ENCODE peak calls at places on chromosomes 7 and 10, in eight cellular contexts. S, I, X, B, O, U, T and K are unnamed samples.

GRCh38 chr7:114264029-114264428 is 150.6 kb upstream of the FOXP2 start:
- DNase-seq in S (no peak), U (no peak), O (peak), B (no peak), X (no peak), T (peak), I (no peak), K (no peak)

GRCh38 chr7:54967384-54967783 is 51.4 kb upstream of the EGFR start:
- DNase-seq in I (peak), X (no peak), B (no peak), U (no peak), T (no peak), O (no peak), S (no peak), K (no peak)

GRCh38 chr7:31788445-31788844 is 101.4 kb downstream of the PPP1R17 start:
- DNase-seq in I (no peak), T (no peak), X (no peak), B (no peak), O (no peak), U (no peak), S (no peak), K (no peak)

GRCh38 chr10:30041394-30042105 is 17.8 kb downstream of the JCAD start:
- DNase-seq in B (no peak), I (no peak), T (no peak), U (no peak), O (no peak), S (no peak), X (peak), K (no peak)

GRCh38 chr10:130487562-130487961 is 351.4 kb downstream of the GLRX3 start:
- DNase-seq in I (no peak), O (no peak), B (no peak), T (no peak), U (no peak), S (no peak), X (no peak), K (no peak)

GRCh38 chr7:91068136-91068795 is 196.0 kb upstream of the FZD1 start:
- DNase-seq in S (no peak), X (no peak), O (no peak), B (no peak), I (no peak), T (no peak), U (no peak), K (no peak)

GRCh38 chr10:25745976-25746375 is 188.1 kb upstream of the MYO3A start:
- DNase-seq in T (no peak), O (no peak), I (no peak), S (no peak), X (no peak), U (no peak), B (no peak), K (no peak)

GRCh38 chr10:131860806-131861440 is 39.9 kb upstream of the PPP2R2D start:
- DNase-seq in I (no peak), U (no peak), X (no peak), T (no peak), B (no peak), O (no peak), S (no peak), K (no peak)

GRCh38 chr10:117442944-117443676 is 67.9 kb upstream of the PDZD8 start:
- DNase-seq in I (peak), U (peak), S (peak), B (peak), X (peak), O (peak), T (peak), K (peak)

GRCh38 chr10:57891201-57892006 is 376.3 kb downstream of the IPMK start:
- DNase-seq in O (no peak), S (no peak), I (no peak), T (no peak), B (no peak), X (no peak), U (no peak), K (no peak)

GRCh38 chr10:77548671-77549070 is 88.9 kb downstream of the KCNMA1 start:
- DNase-seq in T (no peak), B (no peak), I (no peak), X (no peak), U (no peak), S (no peak), O (peak), K (no peak)

GRCh38 chr10:113053881-113054280 is 103.8 kb downstream of the TCF7L2 start:
- DNase-seq in U (no peak), S (no peak), O (no peak), I (no peak), X (peak), B (peak), T (no peak), K (no peak)

GRCh38 chr7:148750442-148751355 is 52.0 kb downstream of the CUL1 start:
- DNase-seq in I (no peak), X (no peak), T (no peak), U (no peak), S (no peak), O (no peak), B (no peak), K (no peak)

GRCh38 chr7:148746139-148746538 is 47.4 kb downstream of the CUL1 start:
- DNase-seq in I (no peak), X (no peak), B (no peak), T (peak), O (no peak), U (no peak), S (no peak), K (no peak)

GRCh38 chr7:148753224-148753623 is 54.5 kb downstream of the CUL1 start:
- DNase-seq in O (no peak), I (no peak), T (no peak), X (no peak), U (no peak), B (no peak), S (no peak), K (no peak)

DNA sequence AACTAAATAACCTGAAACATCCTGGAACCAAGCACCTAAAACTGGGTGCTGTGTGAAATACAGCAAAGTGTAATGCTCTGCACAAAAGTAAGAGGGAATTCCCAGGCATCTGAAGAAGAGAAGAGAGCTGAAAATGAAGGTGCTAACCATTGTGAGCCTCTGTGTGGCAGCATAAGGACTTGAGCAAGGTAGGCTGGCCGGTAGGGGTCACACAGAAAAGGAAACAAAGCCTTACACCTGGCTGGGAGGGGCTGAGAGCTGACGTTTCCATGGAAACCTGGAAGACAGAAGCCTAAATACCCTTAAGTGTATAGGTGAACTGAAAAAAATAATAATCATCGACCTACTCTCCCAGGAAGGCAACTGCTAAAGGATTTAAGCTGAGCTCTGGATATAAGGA is 48.6 kb downstream of the CUL1 start:
- DNase-seq in U (peak), X (no peak), B (no peak), T (no peak), S (no peak), O (no peak), I (no peak), K (peak)
- TF ChIP-seq CTCF in U (no peak), X (no peak), B (no peak), T (no peak), S (no peak), O (no peak), I (peak), K (peak)

GRCh38 chr10:92079003-92079402 is 155.4 kb downstream of the BTAF1 start:
- DNase-seq in B (no peak), O (no peak), X (no peak), U (no peak), S (no peak), T (no peak), I (no peak), K (no peak)

GRCh38 chr10:92075829-92076228 is 152.3 kb downstream of the BTAF1 start:
- DNase-seq in O (no peak), S (no peak), U (no peak), I (no peak), T (no peak), B (no peak), X (no peak), K (no peak)

GRCh38 chr10:92076722-92077121 is 153.2 kb downstream of the BTAF1 start:
- DNase-seq in B (no peak), X (peak), U (no peak), T (no peak), S (no peak), I (no peak), O (no peak), K (no peak)

GRCh38 chr10:92068900-92069299 is 145.3 kb downstream of the BTAF1 start:
- DNase-seq in I (no peak), O (peak), X (no peak), U (no peak), S (no peak), T (peak), B (no peak), K (no peak)

GRCh38 chr10:92074126-92074887 is 150.7 kb downstream of the BTAF1 start:
- DNase-seq in T (peak), S (no peak), I (peak), O (peak), B (no peak), U (no peak), X (peak), K (no peak)
- TF ChIP-seq CTCF in T (peak), S (no peak), I (peak), O (no peak), B (peak), U (peak), X (peak), K (no peak)

GRCh38 chr7:51732951-51733350 is 416.3 kb upstream of the COBL start:
- DNase-seq in I (no peak), X (no peak), S (no peak), B (no peak), T (no peak), O (no peak), U (no peak), K (no peak)
- TF ChIP-seq CTCF in I (no peak), X (no peak), S (no peak), B (no peak), T (no peak), O (no peak), U (no peak), K (peak)

GRCh38 chr7:6481445-6481844 is 33.7 kb upstream of the DAGLB start:
- DNase-seq in B (no peak), O (no peak), U (no peak), T (no peak), I (no peak), S (no peak), X (no peak), K (no peak)

GRCh38 chr7:6482743-6483119 is 35.0 kb upstream of the DAGLB start:
- DNase-seq in X (no peak), S (no peak), O (no peak), T (no peak), I (no peak), B (no peak), U (no peak), K (no peak)

GRCh38 chr7:6479067-6479466 is 31.3 kb upstream of the DAGLB start:
- DNase-seq in B (no peak), X (no peak), O (no peak), S (no peak), T (no peak), U (no peak), I (no peak), K (no peak)

GRCh38 chr7:6480323-6480660 is 32.5 kb upstream of the DAGLB start:
- DNase-seq in U (peak), I (no peak), T (no peak), O (no peak), B (no peak), S (no peak), X (no peak), K (no peak)

DNA sequence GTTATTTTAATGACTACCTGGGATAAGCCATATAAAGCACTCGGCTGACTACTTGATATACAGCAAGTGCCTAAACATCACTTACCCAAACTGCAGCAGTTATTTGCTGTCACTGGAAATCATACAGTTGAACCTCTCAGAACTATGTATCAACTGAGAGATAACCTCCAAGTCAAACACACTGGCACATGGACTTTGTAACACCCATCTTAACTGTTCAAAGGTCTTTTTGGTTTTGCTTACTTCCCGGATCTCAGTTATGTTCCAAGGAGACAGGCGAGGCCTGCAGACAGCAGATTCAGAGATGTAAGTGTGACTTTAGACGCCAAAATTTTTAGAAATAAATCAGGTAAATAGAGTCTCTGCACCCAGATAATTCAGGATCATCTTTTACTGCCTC is 34.6 kb upstream of the DAGLB start:
- DNase-seq in O (no peak), I (no peak), B (no peak), T (no peak), X (no peak), U (no peak), S (no peak), K (no peak)
- TF ChIP-seq CTCF in O (no peak), I (no peak), B (no peak), T (no peak), X (no peak), U (no peak), S (no peak), K (no peak)

GRCh38 chr7:5827755-5828154 is 46.3 kb upstream of the RNF216 start:
- DNase-seq in T (peak), B (no peak), U (peak), S (peak), O (peak), X (peak), I (peak), K (no peak)
- TF ChIP-seq CTCF in T (peak), B (peak), U (peak), S (peak), O (peak), X (peak), I (peak), K (peak)

DNA sequence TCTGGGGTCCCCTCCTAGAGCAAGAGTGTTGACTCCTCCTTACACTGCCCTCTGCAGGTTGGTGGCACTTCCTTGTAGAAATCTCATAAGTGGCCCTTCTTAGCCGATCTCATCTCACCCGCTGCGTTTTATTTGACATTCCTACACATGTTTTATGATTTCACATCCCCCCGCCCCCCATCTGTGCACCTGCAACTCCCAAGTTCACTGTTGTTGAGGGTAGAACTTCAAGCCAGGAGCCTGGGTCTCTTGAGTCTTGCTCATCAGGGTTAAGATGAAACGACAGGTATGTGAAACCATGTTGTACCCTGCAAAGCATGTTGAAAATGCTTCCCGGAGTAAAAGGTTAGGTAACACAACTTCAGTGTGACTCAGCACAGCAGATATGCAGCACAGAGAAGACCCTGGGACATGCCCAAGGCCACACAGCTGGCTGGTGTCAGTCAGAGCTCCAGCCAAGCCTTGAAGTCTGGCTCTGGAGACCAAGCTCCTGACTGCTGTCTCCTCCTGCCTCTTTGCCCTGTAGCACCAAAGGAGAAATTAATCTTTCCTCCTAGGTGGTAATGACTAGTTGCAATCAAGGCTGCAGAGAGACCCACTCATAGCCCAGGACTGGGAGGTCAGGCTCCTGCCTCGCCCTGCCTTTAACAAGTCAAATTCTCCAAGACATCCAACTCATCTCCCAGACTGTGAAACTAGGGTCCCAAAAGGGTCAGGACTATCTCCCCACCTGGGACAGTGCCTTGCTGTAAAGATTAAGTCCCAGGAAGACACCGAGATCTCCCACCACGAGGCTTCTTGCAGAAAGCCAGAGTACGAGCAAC is 171.0 kb downstream of the PRKAG2 start:
- DNase-seq in S (no peak), B (no peak), X (peak), O (peak), T (peak), I (peak), U (peak), K (no peak)
- TF ChIP-seq CTCF in S (no peak), B (peak), X (peak), O (peak), T (peak), I (peak), U (peak), K (peak)

DNA sequence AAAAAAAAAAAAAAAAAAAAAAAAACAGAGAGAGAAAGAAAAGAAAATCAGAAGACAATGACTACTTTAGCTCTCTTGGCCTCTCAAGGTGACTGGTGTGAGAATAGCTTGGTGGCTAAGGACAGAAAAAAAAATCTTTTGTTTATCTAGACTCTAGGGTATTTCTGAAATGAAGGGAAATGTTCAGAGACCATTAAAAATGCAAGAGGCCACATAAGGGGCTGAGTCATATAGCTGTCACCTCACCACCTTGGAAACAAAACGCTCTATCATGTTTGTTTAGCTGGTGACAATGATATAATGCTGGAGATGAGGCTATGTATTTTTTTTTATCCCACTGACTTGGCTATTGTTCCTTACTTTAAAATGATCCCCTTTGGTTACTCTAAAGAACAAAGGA is 287.0 kb upstream of the CDC14C start:
- DNase-seq in S (no peak), B (no peak), X (no peak), U (no peak), O (no peak), I (no peak), T (peak), K (no peak)
- TF ChIP-seq CTCF in S (no peak), B (no peak), X (no peak), U (no peak), O (no peak), I (no peak), T (no peak), K (no peak)

GRCh38 chr7:29194594-29195417 is at the start of gene CHN2:
- DNase-seq in S (peak), X (peak), O (peak), U (peak), T (peak), B (peak), I (no peak), K (peak)

GRCh38 chr7:29193316-29194205 is 1.0 kb upstream of the CHN2 start:
- DNase-seq in U (no peak), S (no peak), I (no peak), O (peak), X (no peak), B (no peak), T (no peak), K (no peak)

GRCh38 chr7:29192811-29193210 is 1.8 kb upstream of the CHN2 start:
- DNase-seq in B (no peak), O (no peak), I (no peak), X (no peak), U (no peak), T (no peak), S (no peak), K (no peak)

GRCh38 chr7:29192284-29192683 is 2.3 kb upstream of the CHN2 start:
- DNase-seq in S (no peak), U (no peak), T (no peak), X (no peak), I (no peak), B (no peak), O (no peak), K (no peak)

DNA sequence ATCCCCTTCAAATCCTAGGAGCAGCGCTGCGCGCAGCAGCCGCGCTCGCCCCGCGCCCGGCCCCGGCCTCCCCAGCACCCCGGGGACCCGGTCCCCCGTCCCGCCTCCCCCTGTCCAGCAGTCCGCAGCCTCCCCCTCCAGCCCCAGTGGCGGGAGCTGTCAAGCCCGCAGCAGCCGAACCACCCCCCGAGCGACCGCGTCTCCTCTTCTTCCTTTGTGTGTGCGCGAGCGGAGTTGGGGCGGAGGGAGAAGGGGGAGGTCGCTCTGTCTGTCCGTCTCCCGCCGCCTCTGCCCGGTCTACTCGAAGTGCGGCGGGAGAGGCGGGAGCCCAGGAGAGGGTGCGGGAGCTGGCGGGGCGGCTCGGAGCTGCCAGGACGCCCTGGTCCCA is 375 bp upstream of the CHN2 start:
- DNase-seq in U (peak), I (no peak), T (no peak), X (no peak), O (no peak), B (peak), S (no peak), K (peak)
- TF ChIP-seq CTCF in U (no peak), I (no peak), T (no peak), X (no peak), O (no peak), B (no peak), S (no peak), K (no peak)

DNA sequence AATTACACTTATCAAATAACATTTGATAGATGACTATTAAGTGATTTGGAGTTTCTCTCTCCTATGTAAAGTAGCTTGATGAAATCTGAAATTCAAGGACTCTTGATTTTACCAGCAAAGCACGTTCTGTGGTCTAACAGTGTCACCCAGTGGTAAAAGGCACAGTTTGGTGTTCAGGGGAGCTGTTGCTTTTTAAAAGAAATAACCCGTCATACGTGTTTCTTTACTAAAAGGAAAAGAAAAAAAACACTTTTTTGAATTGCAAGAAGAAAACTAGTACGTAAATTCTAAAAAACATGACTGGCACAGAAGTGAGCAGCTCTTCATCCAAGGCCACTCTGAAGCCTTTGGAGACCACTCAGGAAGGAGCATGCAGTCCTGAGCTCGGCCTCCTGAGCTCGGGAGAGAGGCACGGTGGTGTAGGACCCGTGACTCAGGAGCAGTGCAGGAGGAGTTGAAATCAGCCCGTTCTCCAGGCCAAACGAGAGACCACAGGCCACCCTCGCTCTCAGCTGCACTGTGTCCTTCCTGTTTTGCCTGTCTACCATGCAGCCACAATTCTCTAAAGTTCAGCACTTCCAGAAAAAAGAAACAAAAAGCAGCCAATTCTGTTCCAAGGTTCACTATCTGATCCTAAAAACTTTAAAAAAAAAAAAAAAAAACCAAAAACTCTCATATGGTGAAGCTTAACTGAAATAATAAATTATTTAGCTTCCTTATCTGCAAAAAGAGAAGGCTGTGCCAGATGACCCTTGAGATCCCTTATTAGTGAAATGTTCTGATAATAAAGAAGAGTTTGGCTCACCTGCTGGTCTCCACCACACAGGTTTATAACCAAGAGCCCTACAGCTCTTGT is 212.6 kb upstream of the FRMD4A start:
- DNase-seq in X (no peak), O (peak), B (peak), S (peak), U (no peak), I (no peak), T (peak), K (no peak)
- TF ChIP-seq CTCF in X (no peak), O (peak), B (peak), S (peak), U (no peak), I (no peak), T (peak), K (peak)